ENCODE peak calls at places on chromosomes 5 and 9, in five cellular contexts. I is MM.1S; X is ovary; Y is fibroblast of lung; G is CD8-positive, alpha-beta T cell. E is an unnamed sample.

GRCh38 chr5:38078161-38078560 is 180.2 kb upstream of the EGFLAM start:
- DNase-seq in G (no peak), X (no peak), I (no peak), Y (peak), E (no peak)

GRCh38 chr5:77709993-77710392 is 66.1 kb downstream of the TBCA start:
- DNase-seq in Y (no peak), X (no peak), I (no peak), G (no peak), E (no peak)

GRCh38 chr5:2751592-2752021 is at the start of gene IRX2:
- DNase-seq in X (no peak), I (no peak), Y (peak), G (no peak), E (peak)

GRCh38 chr9:75642522-75642921 is 248.0 kb upstream of the PCSK5 start:
- DNase-seq in Y (no peak), G (no peak), X (no peak), I (no peak), E (no peak)

GRCh38 chr5:178555771-178556211 is 34.4 kb downstream of the COL23A1 start:
- DNase-seq in Y (no peak), G (no peak), I (no peak), X (no peak), E (no peak)

GRCh38 chr5:100780376-100780870 is 122.7 kb downstream of the ST8SIA4 start:
- DNase-seq in I (peak), X (no peak), G (no peak), Y (no peak), E (no peak)

GRCh38 chr5:124206540-124206939 is 539.9 kb downstream of the ZNF608 start:
- DNase-seq in Y (no peak), X (no peak), I (no peak), G (no peak), E (no peak)

GRCh38 chr9:90915693-90916092 is 114.1 kb downstream of the SYK start:
- DNase-seq in I (peak), X (no peak), G (no peak), Y (no peak), E (no peak)

GRCh38 chr5:78821519-78821918 is 163.6 kb downstream of the ARSB start:
- DNase-seq in X (no peak), I (no peak), G (no peak), Y (no peak), E (no peak)

GRCh38 chr9:133728856-133729645 is 9.1 kb downstream of the SARDH start:
- DNase-seq in Y (no peak), X (no peak), I (no peak), G (no peak), E (no peak)

DNA sequence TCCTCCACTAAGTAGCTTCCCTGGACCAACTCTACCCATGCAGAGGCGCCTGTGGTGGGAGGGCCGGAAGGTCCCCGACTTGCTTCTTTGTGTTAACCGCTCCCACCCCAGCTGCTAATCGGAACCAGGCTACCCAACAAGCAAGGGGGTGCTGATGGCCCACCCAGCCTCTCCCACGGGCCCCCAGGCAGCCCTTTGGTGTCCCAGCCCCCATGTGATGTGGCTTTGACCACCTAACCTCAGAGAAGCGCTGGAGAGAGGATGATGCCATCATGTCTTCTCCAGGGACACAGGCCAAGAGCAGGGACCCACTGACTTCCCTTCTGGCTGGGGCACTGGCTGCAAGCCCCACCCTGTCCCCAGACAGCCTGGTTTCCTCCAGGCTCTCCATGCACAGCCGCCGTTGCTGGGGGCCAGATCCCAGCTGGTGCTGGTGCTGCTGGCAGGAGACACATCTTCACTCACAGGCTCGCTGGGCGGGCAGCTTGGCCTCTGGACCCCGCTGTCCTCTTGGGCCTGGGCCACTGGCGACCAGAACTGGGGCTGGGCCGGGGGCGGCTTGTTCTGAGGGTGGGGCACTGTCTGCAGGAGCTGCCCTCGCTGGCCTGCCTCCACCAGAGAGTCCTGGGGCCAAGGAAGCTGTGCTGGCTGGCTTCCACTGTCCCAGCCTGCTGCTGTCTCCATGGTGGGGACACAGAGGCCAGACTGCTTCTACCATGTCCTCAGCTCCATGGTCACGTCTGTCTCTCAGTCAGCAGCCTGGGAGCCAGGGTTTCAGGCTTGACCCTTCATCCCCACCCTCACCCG is 27.8 kb downstream of the LAMC3 start:
- DNase-seq in I (no peak), X (no peak), Y (no peak), G (no peak), E (no peak)
- H3K27ac ChIP-seq in I (no peak), X (no peak), Y (no peak), G (no peak), E (no peak)

GRCh38 chr9:98193336-98193944 is 1.0 kb upstream of the CORO2A start:
- DNase-seq in G (no peak), X (no peak), I (no peak), Y (no peak), E (no peak)
- H3K27ac ChIP-seq in G (peak), X (no peak), I (no peak), Y (no peak), E (no peak)

GRCh38 chr9:127943746-127944145 is 6.1 kb upstream of the DPM2 start:
- DNase-seq in G (peak), X (peak), I (peak), Y (peak), E (peak)
- H3K27ac ChIP-seq in G (no peak), X (no peak), I (no peak), Y (no peak), E (peak)

DNA sequence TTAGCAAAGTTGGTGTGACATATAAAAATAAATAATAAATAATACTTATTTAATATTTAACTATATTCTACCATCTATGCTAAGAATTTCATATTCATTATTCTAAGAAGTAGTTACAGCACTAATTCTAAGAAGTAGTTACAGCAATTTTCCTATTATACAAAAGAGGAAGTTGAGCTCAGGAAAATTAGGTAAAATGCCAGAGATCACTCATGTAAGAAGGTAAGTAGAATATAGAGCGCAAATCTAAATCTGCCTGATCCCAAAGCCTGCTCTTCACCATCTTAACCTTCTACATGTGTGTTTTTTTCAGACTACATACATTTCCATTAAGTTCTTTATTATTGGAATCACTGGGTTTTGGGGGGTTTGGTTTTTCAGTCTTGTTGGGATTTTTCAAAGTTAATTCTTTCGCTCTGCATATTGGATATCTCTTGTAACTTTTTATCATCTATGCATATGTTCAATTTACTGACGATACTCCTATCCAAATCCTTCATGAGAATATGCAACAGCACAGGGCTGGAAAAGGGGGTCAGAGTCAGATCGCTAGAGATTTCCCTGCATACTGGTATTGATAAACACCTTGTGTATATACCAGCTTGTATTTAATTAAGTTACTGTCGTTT is 852.1 kb downstream of the MAT2B start:
- DNase-seq in Y (no peak), I (no peak), G (no peak), X (no peak), E (no peak)
- H3K27ac ChIP-seq in Y (no peak), I (no peak), G (no peak), X (no peak), E (no peak)

DNA sequence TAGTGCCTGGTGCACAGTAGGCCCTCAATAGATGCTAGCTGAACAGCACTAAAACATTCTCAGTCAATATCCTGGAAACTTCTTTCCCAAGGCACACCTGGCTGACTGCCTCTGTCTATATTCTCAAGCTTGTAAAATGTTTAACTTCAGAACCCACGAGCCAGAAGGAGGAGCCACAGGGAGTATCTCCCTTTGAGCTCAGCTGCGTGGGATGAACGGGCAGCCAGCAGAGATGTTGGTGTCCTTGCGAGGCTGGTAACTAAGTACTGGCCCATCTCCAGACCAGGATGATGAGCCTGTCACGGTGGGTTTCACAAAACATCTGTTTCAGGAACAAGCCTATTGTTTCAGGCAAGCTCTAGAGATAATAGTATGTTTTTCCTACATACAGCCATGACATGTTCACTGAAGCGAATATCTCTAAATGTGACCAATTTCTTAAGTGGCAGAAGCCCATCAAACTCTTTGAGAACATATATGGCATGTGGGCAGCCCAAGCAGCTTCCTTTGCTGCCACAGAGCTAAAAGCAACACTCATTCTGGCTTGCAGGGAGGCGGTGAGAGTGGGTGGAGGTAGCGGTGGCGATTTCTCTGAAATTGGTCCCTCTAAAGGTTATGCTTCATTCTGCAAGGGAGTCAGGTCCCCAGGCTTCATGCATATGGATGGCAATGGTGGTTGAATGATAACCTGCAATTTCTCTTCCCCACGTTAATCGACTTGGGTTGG is 206.2 kb downstream of the TTLL11 start:
- DNase-seq in Y (no peak), I (no peak), X (no peak), G (no peak), E (no peak)
- H3K27ac ChIP-seq in Y (no peak), I (no peak), X (no peak), G (no peak), E (no peak)

GRCh38 chr9:129724456-129725190 is 28.2 kb downstream of the PTGES start:
- DNase-seq in X (no peak), I (no peak), Y (no peak), G (no peak), E (no peak)

GRCh38 chr9:129722913-129723312 is 29.9 kb downstream of the PTGES start:
- DNase-seq in X (no peak), G (no peak), I (no peak), Y (no peak), E (no peak)

GRCh38 chr9:129728744-129729143 is 24.1 kb downstream of the PTGES start:
- DNase-seq in X (no peak), Y (no peak), I (no peak), G (no peak), E (no peak)

GRCh38 chr9:129726322-129727160 is 26.3 kb downstream of the PTGES start:
- DNase-seq in X (peak), I (peak), G (peak), Y (peak), E (peak)

GRCh38 chr9:129725841-129726251 is 27.0 kb downstream of the PTGES start:
- DNase-seq in I (no peak), X (no peak), Y (peak), G (no peak), E (no peak)
- H3K27ac ChIP-seq in I (no peak), X (no peak), Y (no peak), G (no peak), E (no peak)

GRCh38 chr9:136596630-136597031 is 50.8 kb upstream of the NOTCH1 start:
- DNase-seq in Y (no peak), I (no peak), X (no peak), G (no peak), E (peak)
- H3K27ac ChIP-seq in Y (no peak), I (no peak), X (no peak), G (no peak), E (peak)